ENCODE peak calls at places on chromosomes 3 and 15, in six cellular contexts. Z is body of pancreas, Q is NT2/D1, U is pancreas, Y is fibroblast of lung, W is lower lobe of right lung. K is an unnamed sample.

GRCh38 chr3:73100734-73101550 is 39.5 kb downstream of the EBLN2 start:
- DNase-seq in Z (peak; percentile 86), Q (peak; percentile 87), U (peak; percentile 86), Y (peak; percentile 78), W (peak; percentile 67), K (peak; percentile 76)

GRCh38 chr3:29919551-29919950 is 638.7 kb downstream of the RBMS3 start:
- DNase-seq in Z (no peak), Q (no peak), U (no peak), Y (no peak), W (no peak), K (no peak)

GRCh38 chr15:31317033-31317979 is 9.3 kb upstream of the KLF13 start:
- DNase-seq in Z (no peak), Q (no peak), U (no peak), Y (no peak), W (no peak), K (no peak)

GRCh38 chr3:94159062-94159726 is 96.3 kb downstream of the NSUN3 start:
- DNase-seq in Z (no peak), Q (no peak), U (no peak), Y (peak; percentile 60), W (no peak), K (no peak)

GRCh38 chr3:52614689-52615088 is 71.0 kb downstream of the PBRM1 start:
- DNase-seq in Z (no peak), Q (no peak), U (no peak), Y (peak; percentile 24), W (no peak), K (no peak)

GRCh38 chr3:127773752-127774395 is 48.4 kb downstream of the MGLL start:
- DNase-seq in Z (no peak), Q (no peak), U (no peak), Y (no peak), W (no peak), K (no peak)

GRCh38 chr3:37559461-37559860 is 302.2 kb upstream of the CTDSPL start:
- DNase-seq in Z (no peak), Q (no peak), U (no peak), Y (no peak), W (no peak), K (peak; percentile 80)

GRCh38 chr15:26630857-26631256 is 142.0 kb downstream of the GABRB3 start:
- DNase-seq in Z (no peak), Q (no peak), U (no peak), Y (no peak), W (no peak), K (no peak)

GRCh38 chr3:55868347-55868746 is 381.2 kb upstream of the WNT5A start:
- DNase-seq in Z (no peak), Q (no peak), U (no peak), Y (no peak), W (no peak), K (no peak)

GRCh38 chr3:187941848-187942194 is 196.6 kb upstream of the BCL6 start:
- DNase-seq in Z (no peak), Q (no peak), U (no peak), Y (no peak), W (no peak), K (no peak)

GRCh38 chr15:90184786-90185704 is 16.1 kb upstream of the SEMA4B start:
- DNase-seq in Z (peak; percentile 81), Q (no peak), U (peak; percentile 89), Y (peak; percentile 38), W (peak; percentile 84), K (peak; percentile 79)

GRCh38 chr3:157805553-157805952 is 300.7 kb downstream of the SHOX2 start:
- DNase-seq in Z (no peak), Q (no peak), U (no peak), Y (no peak), W (no peak), K (no peak)

GRCh38 chr3:149274220-149274619 is 52.6 kb upstream of the CP start:
- DNase-seq in Z (no peak), Q (no peak), U (no peak), Y (no peak), W (no peak), K (no peak)

GRCh38 chr15:69328739-69329138 is 30.0 kb downstream of the PAQR5 start:
- DNase-seq in Z (peak; percentile 17), Q (no peak), U (no peak), Y (no peak), W (no peak), K (no peak)

GRCh38 chr3:143242101-143242500 is 122.5 kb downstream of the CHST2 start:
- DNase-seq in Z (no peak), Q (no peak), U (no peak), Y (no peak), W (no peak), K (no peak)

GRCh38 chr3:86381247-86381646 is 609.7 kb downstream of the VGLL3 start:
- DNase-seq in Z (no peak), Q (peak; percentile 74), U (no peak), Y (no peak), W (no peak), K (no peak)

GRCh38 chr3:160643994-160644393 is 33.0 kb upstream of the ARL14 start:
- DNase-seq in Z (no peak), Q (no peak), U (no peak), Y (no peak), W (no peak), K (no peak)

GRCh38 chr3:13045904-13046568 is 27.2 kb downstream of the IQSEC1 start:
- DNase-seq in Z (peak; percentile 67), Q (no peak), U (no peak), Y (no peak), W (peak; percentile 58), K (no peak)

GRCh38 chr15:32909431-32909830 is 191.6 kb downstream of the GREM1 start:
- DNase-seq in Z (no peak), Q (no peak), U (no peak), Y (peak; percentile 51), W (no peak), K (no peak)

GRCh38 chr3:174812172-174812862 is 46.8 kb upstream of the NAALADL2 start:
- DNase-seq in Z (no peak), Q (no peak), U (no peak), Y (peak; percentile 8), W (no peak), K (no peak)

GRCh38 chr3:52286777-52287110 is 884 bp upstream of the GLYCTK start:
- DNase-seq in Z (no peak), Q (no peak), U (no peak), Y (no peak), W (no peak), K (no peak)

GRCh38 chr3:45644467-45645201 is 44.6 kb upstream of the SACM1L start:
- DNase-seq in Z (no peak), Q (no peak), U (no peak), Y (peak; percentile 82), W (no peak), K (no peak)

GRCh38 chr15:67091073-67091965 is 25.9 kb downstream of the SMAD3 start:
- DNase-seq in Z (peak; percentile 80), Q (no peak), U (peak; percentile 68), Y (peak; percentile 88), W (peak; percentile 69), K (no peak)

GRCh38 chr15:75131269-75131643 is 70.4 kb upstream of the C15orf39 start:
- DNase-seq in Z (no peak), Q (no peak), U (no peak), Y (peak; percentile 8), W (no peak), K (no peak)

GRCh38 chr15:75130597-75131268 is 70.9 kb upstream of the C15orf39 start:
- DNase-seq in Z (no peak), Q (no peak), U (no peak), Y (no peak), W (no peak), K (no peak)

GRCh38 chr15:75127186-75127585 is 74.5 kb upstream of the C15orf39 start:
- DNase-seq in Z (no peak), Q (no peak), U (no peak), Y (no peak), W (no peak), K (no peak)

GRCh38 chr15:75125935-75126334 is 75.7 kb upstream of the C15orf39 start:
- DNase-seq in Z (no peak), Q (no peak), U (no peak), Y (no peak), W (no peak), K (no peak)

GRCh38 chr15:75129788-75130187 is 71.9 kb upstream of the C15orf39 start:
- DNase-seq in Z (no peak), Q (no peak), U (no peak), Y (no peak), W (no peak), K (no peak)
- H3K4me1 ChIP-seq in Z (no peaks in the 10 kb centered on the region), Q (no peaks in the 10 kb centered on the region), U (no peaks in the 10 kb centered on the region), Y (no peaks in the 10 kb centered on the region), W (peaks cover 30% of the 10 kb centered on the region), K (no peaks in the 10 kb centered on the region)

GRCh38 chr3:58200121-58200709 is 10.6 kb downstream of the DNASE1L3 start:
- DNase-seq in Z (no peak), Q (no peak), U (no peak), Y (no peak), W (no peak), K (no peak)
- H3K4me1 ChIP-seq in Z (no peaks in the 10 kb centered on the region), Q (peaks cover 3% of the 10 kb centered on the region), U (no peaks in the 10 kb centered on the region), Y (no peaks in the 10 kb centered on the region), W (peaks cover 32% of the 10 kb centered on the region), K (no peaks in the 10 kb centered on the region)

GRCh38 chr15:39154136-39154770 is 426.6 kb upstream of the THBS1 start:
- DNase-seq in Z (no peak), Q (no peak), U (no peak), Y (no peak), W (no peak), K (no peak)

GRCh38 chr15:39154776-39155175 is 426.1 kb upstream of the THBS1 start:
- DNase-seq in Z (no peak), Q (no peak), U (no peak), Y (no peak), W (no peak), K (no peak)

GRCh38 chr15:39157902-39158301 is 423.0 kb upstream of the THBS1 start:
- DNase-seq in Z (no peak), Q (no peak), U (no peak), Y (no peak), W (no peak), K (no peak)

GRCh38 chr15:39156636-39157255 is 424.1 kb upstream of the THBS1 start:
- DNase-seq in Z (peak; percentile 11), Q (no peak), U (no peak), Y (no peak), W (no peak), K (no peak)

GRCh38 chr15:39156166-39156565 is 424.7 kb upstream of the THBS1 start:
- DNase-seq in Z (peak; percentile 14), Q (no peak), U (no peak), Y (peak; percentile 45), W (no peak), K (no peak)
- H3K4me1 ChIP-seq in Z (peaks cover 7% of the 10 kb centered on the region), Q (no peaks in the 10 kb centered on the region), U (no peaks in the 10 kb centered on the region), Y (peaks cover 19% of the 10 kb centered on the region), W (no peaks in the 10 kb centered on the region), K (peaks cover 19% of the 10 kb centered on the region)

GRCh38 chr3:24433838-24434591 is 60.6 kb downstream of the THRB start:
- DNase-seq in Z (no peak), Q (no peak), U (no peak), Y (no peak), W (no peak), K (no peak)

GRCh38 chr3:24428470-24428869 is 66.2 kb downstream of the THRB start:
- DNase-seq in Z (no peak), Q (no peak), U (no peak), Y (no peak), W (no peak), K (no peak)

GRCh38 chr3:24437326-24437725 is 57.3 kb downstream of the THRB start:
- DNase-seq in Z (no peak), Q (no peak), U (no peak), Y (no peak), W (no peak), K (no peak)

GRCh38 chr3:24435581-24435980 is 59.1 kb downstream of the THRB start:
- DNase-seq in Z (no peak), Q (no peak), U (no peak), Y (no peak), W (no peak), K (peak; percentile 14)

GRCh38 chr3:24432989-24433388 is 61.7 kb downstream of the THRB start:
- DNase-seq in Z (no peak), Q (no peak), U (no peak), Y (no peak), W (no peak), K (peak; percentile 11)
- H3K4me1 ChIP-seq in Z (peaks cover 26% of the 10 kb centered on the region), Q (no peaks in the 10 kb centered on the region), U (no peaks in the 10 kb centered on the region), Y (no peaks in the 10 kb centered on the region), W (no peaks in the 10 kb centered on the region), K (peaks cover 3% of the 10 kb centered on the region)

K was measured in HAP-1.